ENCODE peak calls at places on chromosomes 16 and 17, in five cellular contexts. One of them, this sample, is unnamed.

GRCh38 chr16:85878875-85879274 is 20.1 kb upstream of the IRF8 start:
- DNase-seq in psoas muscle: no peak
- DNase-seq in Jurkat, Clone E6-1: no peak
- DNase-seq in heart left ventricle: peak
- DNase-seq in NCI-H774: no peak
- DNase-seq in this sample: no peak

GRCh38 chr16:69941251-69942098 is 9.7 kb upstream of the CLEC18A start:
- DNase-seq in psoas muscle: no peak
- DNase-seq in Jurkat, Clone E6-1: no peak
- DNase-seq in heart left ventricle: no peak
- DNase-seq in NCI-H774: no peak
- DNase-seq in this sample: no peak

GRCh38 chr16:85026696-85027095 is 899 bp upstream of the KIAA0513 start:
- DNase-seq in psoas muscle: no peak
- DNase-seq in Jurkat, Clone E6-1: no peak
- DNase-seq in heart left ventricle: no peak
- DNase-seq in NCI-H774: no peak
- DNase-seq in this sample: no peak

GRCh38 chr17:14775761-14776492 is 475.0 kb downstream of the HS3ST3B1 start:
- DNase-seq in psoas muscle: no peak
- DNase-seq in Jurkat, Clone E6-1: no peak
- DNase-seq in heart left ventricle: no peak
- DNase-seq in NCI-H774: no peak
- DNase-seq in this sample: no peak

GRCh38 chr17:45170280-45170975 is 8.8 kb downstream of the HEXIM2 start:
- DNase-seq in psoas muscle: no peak
- DNase-seq in Jurkat, Clone E6-1: no peak
- DNase-seq in heart left ventricle: no peak
- DNase-seq in NCI-H774: no peak
- DNase-seq in this sample: no peak

GRCh38 chr17:39845052-39845976 is 18.8 kb downstream of the IKZF3 start:
- DNase-seq in psoas muscle: no peak
- DNase-seq in Jurkat, Clone E6-1: no peak
- DNase-seq in heart left ventricle: no peak
- DNase-seq in NCI-H774: peak
- DNase-seq in this sample: no peak

GRCh38 chr17:78257810-78258322 is 26.4 kb downstream of the TMEM235 start:
- DNase-seq in psoas muscle: no peak
- DNase-seq in Jurkat, Clone E6-1: no peak
- DNase-seq in heart left ventricle: no peak
- DNase-seq in NCI-H774: no peak
- DNase-seq in this sample: no peak

GRCh38 chr17:45923511-45924268 is 29.3 kb downstream of the MAPT start:
- DNase-seq in psoas muscle: no peak
- DNase-seq in Jurkat, Clone E6-1: no peak
- DNase-seq in heart left ventricle: no peak
- DNase-seq in NCI-H774: no peak
- DNase-seq in this sample: no peak

GRCh38 chr16:57235128-57236092 is 9.6 kb upstream of the ARL2BP start:
- DNase-seq in psoas muscle: no peak
- DNase-seq in Jurkat, Clone E6-1: no peak
- DNase-seq in heart left ventricle: no peak
- DNase-seq in NCI-H774: peak
- DNase-seq in this sample: no peak